ENCODE peak calls at places on chromosomes 5 and 9, in six cellular contexts. V, T, I, E, K and D are unnamed samples.

GRCh38 chr5:14417792-14418765 is 163.5 kb upstream of the OTULINL start:
- DNase-seq in V (peak; percentile 62), I (no peak), E (no peak), K (no peak), T (no peak), D (no peak)

GRCh38 chr5:99814311-99815063 is 720.7 kb upstream of the FAM174A start:
- DNase-seq in I (no peak), K (no peak), T (no peak), V (no peak), E (no peak), D (no peak)

GRCh38 chr9:101999441-101999840 is 261.0 kb upstream of the GRIN3A start:
- DNase-seq in E (no peak), K (peak; percentile 4), T (no peak), V (no peak), I (no peak), D (peak; percentile 3)

GRCh38 chr5:150297236-150297890 is 5.3 kb downstream of the ARSI start:
- DNase-seq in V (no peak), K (no peak), E (no peak), I (no peak), T (no peak), D (no peak)

GRCh38 chr9:37880916-37881479 is 22.9 kb downstream of the SLC25A51 start:
- DNase-seq in I (no peak), V (no peak), T (no peak), K (no peak), E (no peak), D (no peak)

GRCh38 chr5:43042626-43043399 is 2.7 kb upstream of the ANXA2R start:
- DNase-seq in K (peak; percentile 76), E (peak; percentile 70), T (no peak), I (no peak), V (peak; percentile 35), D (peak; percentile 67)

GRCh38 chr9:129235931-129236331 is 57.9 kb upstream of the IER5L start:
- DNase-seq in T (no peak), K (no peak), I (no peak), V (no peak), E (no peak), D (no peak)

GRCh38 chr5:110727025-110727314 is 499 bp upstream of the TMEM232 start:
- DNase-seq in K (no peak), T (no peak), I (no peak), V (no peak), E (no peak), D (peak; percentile 5)

GRCh38 chr5:157560560-157560959 is 15.0 kb downstream of the ADAM19 start:
- DNase-seq in T (no peak), E (no peak), K (no peak), V (no peak), I (no peak), D (no peak)
- H3K4me1 ChIP-seq in T (peaks cover 21% of the 10 kb centered on the region), E (peaks cover 97% of the 10 kb centered on the region), K (no peaks in the 10 kb centered on the region), V (peaks cover 17% of the 10 kb centered on the region), I (peaks cover 26% of the 10 kb centered on the region), D (peaks cover 30% of the 10 kb centered on the region)

DNA sequence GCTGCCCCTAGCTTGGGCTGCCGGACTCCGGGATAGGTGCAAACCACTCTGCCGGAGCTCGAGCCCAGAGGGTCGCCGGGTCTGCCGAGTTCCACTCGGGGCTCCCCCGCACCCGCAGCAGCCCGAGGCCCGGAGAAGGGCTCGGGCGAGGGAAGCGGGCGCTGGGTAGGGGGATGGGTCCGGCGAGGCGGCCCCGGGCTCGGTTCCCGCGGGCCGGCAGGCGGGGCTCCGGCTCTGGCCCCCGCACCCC is 515 bp downstream of the RICTOR start:
- DNase-seq in V (no peak), K (no peak), E (no peak), I (no peak), T (no peak), D (no peak)
- H3K4me1 ChIP-seq in V (no peaks in the 10 kb centered on the region), K (peaks cover 21% of the 10 kb centered on the region), E (peaks cover 52% of the 10 kb centered on the region), I (peaks cover 45% of the 10 kb centered on the region), T (peaks cover 16% of the 10 kb centered on the region), D (peaks cover 11% of the 10 kb centered on the region)

GRCh38 chr5:65172486-65173129 is 309.1 kb downstream of the ADAMTS6 start:
- DNase-seq in K (no peak), V (no peak), I (no peak), E (no peak), T (no peak), D (no peak)

GRCh38 chr5:65173130-65173525 is 308.6 kb downstream of the ADAMTS6 start:
- DNase-seq in V (no peak), E (no peak), I (no peak), T (no peak), K (no peak), D (no peak)

DNA sequence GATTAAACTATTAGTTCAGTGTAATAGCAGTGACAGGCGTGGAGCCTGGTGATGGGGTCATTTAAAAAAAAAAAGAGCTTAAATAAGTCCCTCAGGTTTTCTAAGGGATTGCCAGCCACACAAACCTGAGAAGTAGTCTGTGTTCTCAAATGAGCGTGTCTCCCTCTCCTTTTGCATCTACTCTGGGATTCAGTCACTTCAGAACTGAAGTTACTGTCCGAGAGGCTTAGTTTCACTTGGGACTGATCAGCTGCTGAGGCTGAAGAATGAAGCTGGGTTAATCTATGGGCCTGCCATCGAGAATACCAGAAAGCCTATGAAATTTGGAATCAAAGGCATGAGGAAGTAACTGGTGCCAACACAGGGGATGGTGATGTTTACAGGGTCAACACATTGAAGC is 310.1 kb downstream of the ADAMTS6 start:
- DNase-seq in K (no peak), T (no peak), E (no peak), I (no peak), V (no peak), D (no peak)
- H3K4me1 ChIP-seq in K (no peaks in the 10 kb centered on the region), T (peaks cover 9% of the 10 kb centered on the region), E (peaks cover 5% of the 10 kb centered on the region), I (no peaks in the 10 kb centered on the region), V (no peaks in the 10 kb centered on the region), D (peaks cover 10% of the 10 kb centered on the region)

GRCh38 chr9:95125652-95126051 is 191.9 kb downstream of the FANCC start:
- DNase-seq in T (no peak), E (no peak), K (no peak), V (no peak), I (no peak), D (no peak)
- H3K4me1 ChIP-seq in T (peaks cover 16% of the 10 kb centered on the region), E (peaks cover 7% of the 10 kb centered on the region), K (peaks cover 20% of the 10 kb centered on the region), V (peaks cover 66% of the 10 kb centered on the region), I (peaks cover 24% of the 10 kb centered on the region), D (peaks cover 13% of the 10 kb centered on the region)

DNA sequence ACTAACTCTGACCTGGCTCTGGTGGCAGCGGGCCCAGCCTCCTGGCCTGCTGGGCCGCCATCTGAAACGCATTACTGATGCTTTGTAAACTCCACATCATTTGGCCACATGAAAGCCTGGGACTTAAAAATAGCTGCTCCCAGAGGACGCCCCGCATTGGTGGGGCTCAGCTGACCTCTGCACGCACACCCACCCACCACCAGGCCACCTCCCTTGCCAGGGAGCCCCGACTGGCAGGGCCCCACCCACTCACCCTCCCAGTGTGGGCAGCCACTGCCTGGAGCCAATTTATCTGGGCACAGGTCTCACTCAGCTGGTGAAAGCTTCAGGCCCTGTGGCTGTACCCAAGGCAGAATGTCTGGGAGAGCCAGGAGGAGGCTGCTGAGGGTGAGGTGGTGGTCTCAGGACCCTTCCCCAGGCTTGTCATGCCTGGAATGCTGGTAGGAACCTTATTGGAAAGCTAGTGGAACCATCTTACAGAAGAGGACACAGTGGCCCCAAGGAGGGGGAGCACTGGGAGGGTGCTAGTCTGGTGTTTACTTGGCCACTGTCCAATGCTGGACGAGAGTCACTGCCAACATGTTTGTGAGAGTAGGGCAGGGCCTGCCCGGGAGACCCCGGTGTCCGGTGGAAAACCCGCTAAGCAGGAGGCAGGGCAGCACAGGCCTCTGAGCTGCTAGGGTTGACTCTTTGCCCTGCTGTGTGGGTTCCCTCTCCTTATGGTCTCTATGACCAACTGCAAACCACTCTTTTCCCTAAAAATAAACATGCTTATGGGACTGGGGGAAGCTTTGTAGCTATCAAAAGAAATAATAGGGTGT is 10.9 kb downstream of the TCF7 start:
- DNase-seq in T (no peak), V (peak; percentile 82), I (no peak), E (peak; percentile 53), K (peak; percentile 76), D (no peak)
- H3K4me1 ChIP-seq in T (peaks cover 18% of the 10 kb centered on the region), V (peaks cover 86% of the 10 kb centered on the region), I (peaks cover 18% of the 10 kb centered on the region), E (peaks cover 52% of the 10 kb centered on the region), K (peaks cover 28% of the 10 kb centered on the region), D (no peaks in the 10 kb centered on the region)

GRCh38 chr9:124721109-124721850 is 49.8 kb downstream of the NR6A1 start:
- DNase-seq in V (no peak), E (no peak), T (no peak), I (no peak), K (no peak), D (peak; percentile 7)

GRCh38 chr9:124718928-124719327 is 52.2 kb downstream of the NR6A1 start:
- DNase-seq in I (no peak), V (no peak), T (no peak), K (no peak), E (no peak), D (no peak)

GRCh38 chr9:124717597-124717996 is 53.5 kb downstream of the NR6A1 start:
- DNase-seq in E (no peak), V (no peak), I (no peak), K (no peak), T (no peak), D (no peak)

GRCh38 chr9:124723352-124723751 is 47.8 kb downstream of the NR6A1 start:
- DNase-seq in K (no peak), T (no peak), V (no peak), I (no peak), E (no peak), D (no peak)

GRCh38 chr9:124720429-124721108 is 50.5 kb downstream of the NR6A1 start:
- DNase-seq in I (no peak), T (no peak), V (no peak), E (no peak), K (no peak), D (no peak)
- H3K4me1 ChIP-seq in I (peaks cover 18% of the 10 kb centered on the region), T (peaks cover 14% of the 10 kb centered on the region), V (peaks cover 10% of the 10 kb centered on the region), E (peaks cover 4% of the 10 kb centered on the region), K (peaks cover 25% of the 10 kb centered on the region), D (no peaks in the 10 kb centered on the region)

GRCh38 chr9:94554439-94555331 is at the start of gene PCAT7:
- DNase-seq in V (peak; percentile 56), I (peak; percentile 64), E (no peak), K (peak; percentile 90), T (no peak), D (peak; percentile 93)
- H3K4me1 ChIP-seq in V (no peaks in the 10 kb centered on the region), I (peaks cover 8% of the 10 kb centered on the region), E (no peaks in the 10 kb centered on the region), K (peaks cover 12% of the 10 kb centered on the region), T (no peaks in the 10 kb centered on the region), D (no peaks in the 10 kb centered on the region)

GRCh38 chr9:89534888-89535287 is 37.0 kb upstream of the SEMA4D start:
- DNase-seq in E (no peak), I (no peak), T (no peak), K (no peak), V (no peak), D (no peak)

GRCh38 chr9:89534464-89534863 is 36.6 kb upstream of the SEMA4D start:
- DNase-seq in I (no peak), V (no peak), T (no peak), K (no peak), E (no peak), D (no peak)

GRCh38 chr9:89536618-89537017 is 38.7 kb upstream of the SEMA4D start:
- DNase-seq in T (no peak), I (no peak), V (peak; percentile 44), E (no peak), K (no peak), D (no peak)

GRCh38 chr9:89536145-89536574 is 38.2 kb upstream of the SEMA4D start:
- DNase-seq in V (no peak), E (no peak), T (no peak), I (no peak), K (no peak), D (no peak)

DNA sequence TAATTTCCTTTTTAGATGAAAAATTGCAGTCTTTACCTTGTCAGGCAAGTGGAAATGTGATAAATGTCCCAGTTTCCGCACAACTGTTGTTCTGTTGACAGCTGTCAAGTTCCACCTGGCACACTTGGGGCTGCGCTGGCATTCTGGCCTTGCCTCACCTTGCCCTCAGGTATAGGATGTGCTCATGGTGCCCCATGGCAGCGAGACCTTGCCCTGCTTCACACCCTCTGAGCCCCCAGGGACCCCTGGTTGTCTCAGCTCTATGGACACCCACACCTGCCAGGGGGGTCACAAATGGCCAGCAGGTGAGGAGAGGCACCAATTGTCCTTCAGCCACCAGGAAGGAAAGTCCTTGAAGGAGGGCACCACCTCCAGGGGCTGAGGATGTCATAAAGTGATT is 37.5 kb upstream of the SEMA4D start:
- DNase-seq in I (no peak), E (no peak), K (no peak), T (no peak), V (no peak), D (no peak)
- H3K4me1 ChIP-seq in I (peaks cover 5% of the 10 kb centered on the region), E (peaks cover 54% of the 10 kb centered on the region), K (peaks cover 14% of the 10 kb centered on the region), T (no peaks in the 10 kb centered on the region), V (peaks cover 47% of the 10 kb centered on the region), D (no peaks in the 10 kb centered on the region)